ENCODE peak calls at places on chromosomes 13 and 19, in seven cellular contexts. H is activated T-helper 1 cell treated with anti-CD3 and anti-CD28 coated beads, Interleukin-2, amount 50 U/mL, for 16 hours; P is NCI-H774; J is activated naive CD8-positive, alpha-beta T cell treated with anti-CD3 and anti-CD28 coated beads, Interleukin-2, amount 50 U/mL, for 16 hours; S is T1000; I is stimulated activated naive CD8-positive, alpha-beta T cell treated with anti-CD3 and anti-CD28 coated beads, Interleukin-15, Interleukin-2, amounts not matched to agents 100 U/mL and 50 U/mL, for 24 hours; K is AML-193. O is an unnamed sample.

GRCh38 chr19:18322318-18322758 is 538 bp downstream of the LSM4 start:
- DNase-seq in H (no peak), P (no peak), J (no peak), S (no peak), I (peak; percentile 69), K (peak; percentile 28), O (no peak)

GRCh38 chr13:30114586-30115256 is 192.6 kb downstream of the KATNAL1 start:
- DNase-seq in H (peak; percentile 93), P (peak; percentile 63), J (peak; percentile 88), S (peak; percentile 53), I (peak; percentile 97), K (peak; percentile 85), O (peak; percentile 76)

GRCh38 chr13:42266464-42266863 is 5.5 kb upstream of the AKAP11 start:
- DNase-seq in H (no peak), P (no peak), J (no peak), S (no peak), I (no peak), K (no peak), O (no peak)

GRCh38 chr13:72839831-72840426 is 58.0 kb downstream of the PIBF1 start:
- DNase-seq in H (no peak), P (peak; percentile 10), J (no peak), S (no peak), I (peak; percentile 27), K (no peak), O (peak; percentile 39)

GRCh38 chr19:44874317-44874716 is 16.7 kb upstream of the TOMM40 start:
- DNase-seq in H (no peak), P (no peak), J (no peak), S (no peak), I (no peak), K (no peak), O (no peak)

GRCh38 chr13:51632643-51633357 is 48.5 kb downstream of the WDFY2 start:
- DNase-seq in H (no peak), P (no peak), J (no peak), S (no peak), I (no peak), K (no peak), O (no peak)

GRCh38 chr19:43229315-43229714 is 23.9 kb upstream of the PSG4 start:
- DNase-seq in H (no peak), P (no peak), J (no peak), S (no peak), I (no peak), K (no peak), O (no peak)

GRCh38 chr13:41468631-41469030 is 11.3 kb downstream of the RGCC start:
- DNase-seq in H (no peak), P (no peak), J (no peak), S (no peak), I (no peak), K (no peak), O (no peak)

GRCh38 chr13:67138937-67139336 is 91.2 kb downstream of the PCDH9 start:
- DNase-seq in H (no peak), P (no peak), J (no peak), S (no peak), I (no peak), K (no peak), O (no peak)

GRCh38 chr13:105346141-105346766 is 1189.2 kb downstream of the EFNB2 start:
- DNase-seq in H (no peak), P (no peak), J (no peak), S (peak; percentile 4), I (no peak), K (no peak), O (peak; percentile 87)

GRCh38 chr13:46551410-46552301 is 1.3 kb upstream of the LRCH1 start:
- DNase-seq in H (peak; percentile 33), P (peak; percentile 27), J (peak; percentile 15), S (no peak), I (peak; percentile 82), K (peak; percentile 70), O (peak; percentile 48)

GRCh38 chr19:55041627-55042343 is 3.7 kb upstream of the GP6 start:
- DNase-seq in H (no peak), P (no peak), J (no peak), S (no peak), I (peak; percentile 51), K (no peak), O (no peak)

GRCh38 chr19:1045247-1045603 is 5.3 kb downstream of the ABCA7 start:
- DNase-seq in H (no peak), P (peak; percentile 28), J (no peak), S (peak; percentile 66), I (peak; percentile 78), K (no peak), O (no peak)

GRCh38 chr19:45901432-45901903 is 945 bp downstream of the MYPOP start:
- DNase-seq in H (no peak), P (no peak), J (no peak), S (no peak), I (peak; percentile 50), K (peak; percentile 43), O (peak; percentile 11)

GRCh38 chr13:22332411-22332810 is 661.5 kb downstream of the FGF9 start:
- DNase-seq in H (no peak), P (no peak), J (no peak), S (no peak), I (no peak), K (no peak), O (no peak)

GRCh38 chr19:38417544-38418506 is 8.2 kb downstream of the RASGRP4 start:
- DNase-seq in H (no peak), P (peak; percentile 25), J (no peak), S (no peak), I (peak; percentile 69), K (peak; percentile 71), O (no peak)

GRCh38 chr13:64556391-64556790 is 2673.7 kb downstream of the PCDH9 start:
- DNase-seq in H (no peak), P (no peak), J (no peak), S (no peak), I (no peak), K (no peak), O (no peak)

GRCh38 chr13:33678906-33679657 is 138.9 kb upstream of the RFC3 start:
- DNase-seq in H (peak; percentile 9), P (no peak), J (no peak), S (no peak), I (peak; percentile 73), K (peak; percentile 81), O (no peak)

GRCh38 chr13:48078251-48078656 is 16.6 kb downstream of the MED4 start:
- DNase-seq in H (no peak), P (no peak), J (no peak), S (no peak), I (peak; percentile 27), K (no peak), O (no peak)

GRCh38 chr19:39112338-39112890 is 13.2 kb upstream of the PAK4 start:
- DNase-seq in H (no peak), P (no peak), J (no peak), S (peak; percentile 85), I (no peak), K (no peak), O (no peak)

GRCh38 chr13:54989418-54989817 is 1960.8 kb downstream of the OLFM4 start:
- DNase-seq in H (no peak), P (no peak), J (no peak), S (no peak), I (no peak), K (no peak), O (no peak)

O was measured in amniotic stem cell.